ENCODE peak calls at places on chromosomes 1 and 21, in nine cellular contexts. H is HCT116, P is fibroblast of lung, U is spleen, O is cardiac muscle cell, N is lung, A is IMR-90, L is tibial nerve, E is adrenal gland. S is an unnamed sample.

GRCh38 chr1:67679691-67680090 is 5.3 kb upstream of the GADD45A start:
- DNase-seq in H (no peak), P (peak; percentile 61), U (no peak), O (no peak), N (no peak), A (peak; percentile 48), L (no peak), E (no peak), S (no peak)

GRCh38 chr1:183417691-183418491 is at the start of gene NMNAT2:
- DNase-seq in H (no peak), P (peak; percentile 23), U (no peak), O (peak; percentile 53), N (no peak), A (peak; percentile 25), L (no peak), E (peak; percentile 19), S (peak; percentile 53)

GRCh38 chr1:26959722-26960624 is at the start of gene KDF1:
- DNase-seq in H (peak; percentile 61), P (no peak), U (peak; percentile 90), O (no peak), N (peak; percentile 79), A (no peak), L (no peak), E (no peak), S (peak; percentile 62)

GRCh38 chr1:227058321-227058751 is 118.2 kb downstream of the COQ8A start:
- DNase-seq in H (no peak), P (peak; percentile 85), U (no peak), O (peak; percentile 72), N (no peak), A (peak; percentile 80), L (no peak), E (no peak), S (no peak)

GRCh38 chr1:201826830-201827229 is 2.1 kb upstream of the IPO9 start:
- DNase-seq in H (no peak), P (peak; percentile 44), U (no peak), O (peak; percentile 40), N (no peak), A (peak; percentile 24), L (no peak), E (no peak), S (peak; percentile 35)

GRCh38 chr21:16116798-16117197 is 387.0 kb downstream of the USP25 start:
- DNase-seq in H (no peak), P (peak; percentile 89), U (no peak), O (peak; percentile 45), N (no peak), A (peak; percentile 77), L (no peak), E (no peak), S (no peak)

GRCh38 chr1:54805466-54805865 is 4.3 kb upstream of the TTC22 start:
- DNase-seq in H (no peak), P (no peak), U (no peak), O (no peak), N (no peak), A (no peak), L (no peak), E (no peak), S (no peak)

GRCh38 chr1:236534164-236534651 is 10.4 kb downstream of the LGALS8 start:
- DNase-seq in H (no peak), P (peak; percentile 84), U (no peak), O (peak; percentile 44), N (no peak), A (peak; percentile 78), L (no peak), E (no peak), S (no peak)

GRCh38 chr1:161020573-161021167 is at the start of gene F11R:
- DNase-seq in H (no peak), P (no peak), U (peak; percentile 87), O (peak; percentile 53), N (peak; percentile 61), A (no peak), L (no peak), E (peak; percentile 60), S (peak; percentile 80)

GRCh38 chr1:20355828-20356735 is 65.4 kb downstream of the VWA5B1 start:
- DNase-seq in H (no peak), P (no peak), U (peak; percentile 41), O (no peak), N (no peak), A (no peak), L (no peak), E (no peak), S (no peak)

GRCh38 chr1:113507552-113508214 is 117.4 kb downstream of the MAGI3 start:
- DNase-seq in H (no peak), P (no peak), U (no peak), O (no peak), N (no peak), A (no peak), L (no peak), E (no peak), S (no peak)
- H3K27ac ChIP-seq in H (no peak overlapping the region), P (no peak overlapping the region), U (no peak overlapping the region), O (no peak overlapping the region), N (no peak overlapping the region), A (no peak overlapping the region), L (no peak overlapping the region), E (no peak overlapping the region), S (no peak overlapping the region)

GRCh38 chr1:109874445-109874844 is 36.2 kb upstream of the CSF1 start:
- DNase-seq in H (no peak), P (no peak), U (no peak), O (no peak), N (no peak), A (no peak), L (no peak), E (no peak), S (no peak)

GRCh38 chr1:109877320-109877771 is 33.3 kb upstream of the CSF1 start:
- DNase-seq in H (no peak), P (peak; percentile 93), U (no peak), O (peak; percentile 96), N (peak; percentile 70), A (peak; percentile 94), L (peak; percentile 62), E (peak; percentile 69), S (peak; percentile 25)

GRCh38 chr1:109875874-109876273 is 34.8 kb upstream of the CSF1 start:
- DNase-seq in H (no peak), P (no peak), U (no peak), O (no peak), N (no peak), A (no peak), L (no peak), E (no peak), S (no peak)

GRCh38 chr1:109876617-109877319 is 33.9 kb upstream of the CSF1 start:
- DNase-seq in H (no peak), P (peak; percentile 59), U (no peak), O (peak; percentile 69), N (no peak), A (peak; percentile 38), L (no peak), E (no peak), S (no peak)

DNA sequence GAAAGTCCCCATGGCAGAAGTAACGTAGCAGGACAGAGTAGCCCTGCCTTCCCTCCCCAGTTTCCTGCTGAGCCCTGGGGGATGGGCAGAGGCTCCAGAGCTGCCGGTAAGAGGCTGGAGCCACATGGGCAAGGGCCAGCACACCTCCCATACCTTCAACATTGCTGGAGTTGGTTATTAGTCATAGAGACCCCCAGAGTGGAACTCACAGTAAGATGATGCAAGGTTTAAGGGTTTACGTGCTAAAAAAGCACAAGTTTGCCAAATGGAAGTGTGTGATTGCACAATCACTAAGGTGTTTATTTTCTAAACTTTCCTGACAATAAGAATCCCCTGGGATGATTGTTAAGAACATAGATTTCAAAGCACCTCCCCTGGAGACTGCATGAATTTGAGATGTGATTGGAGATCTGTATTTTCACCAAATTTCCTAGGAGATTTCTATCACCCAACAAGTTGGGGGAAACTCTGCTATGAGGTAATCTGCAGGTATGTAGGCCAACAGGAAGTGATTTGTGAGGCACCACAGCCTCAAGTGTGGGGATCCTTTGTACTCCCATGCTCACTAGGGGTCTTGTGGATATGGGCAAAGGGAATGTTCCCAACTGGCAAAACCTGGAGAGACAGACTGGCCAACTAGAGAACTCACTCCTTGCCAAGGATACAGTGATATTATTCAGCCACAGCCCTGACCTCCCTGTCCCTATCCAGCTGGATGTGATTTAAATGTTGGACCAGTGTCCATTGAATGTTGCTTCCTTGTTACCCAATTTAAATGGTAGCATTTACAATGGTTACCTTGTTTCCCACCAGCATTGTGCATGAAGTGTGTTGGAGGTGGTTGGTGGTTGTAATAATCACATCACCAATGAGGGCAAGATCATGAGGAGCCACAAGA is 37.1 kb upstream of the CSF1 start:
- DNase-seq in H (no peak), P (peak; percentile 62), U (no peak), O (peak; percentile 73), N (no peak), A (peak; percentile 29), L (peak; percentile 44), E (no peak), S (no peak)
- H3K27ac ChIP-seq in H (no peak overlapping the region), P (no peak overlapping the region), U (no peak overlapping the region), O (no peak overlapping the region), N (no peak overlapping the region), A (peak overlapping the region; percentile 31), L (no peak overlapping the region), E (peak overlapping the region; percentile 17), S (no peak overlapping the region)

DNA sequence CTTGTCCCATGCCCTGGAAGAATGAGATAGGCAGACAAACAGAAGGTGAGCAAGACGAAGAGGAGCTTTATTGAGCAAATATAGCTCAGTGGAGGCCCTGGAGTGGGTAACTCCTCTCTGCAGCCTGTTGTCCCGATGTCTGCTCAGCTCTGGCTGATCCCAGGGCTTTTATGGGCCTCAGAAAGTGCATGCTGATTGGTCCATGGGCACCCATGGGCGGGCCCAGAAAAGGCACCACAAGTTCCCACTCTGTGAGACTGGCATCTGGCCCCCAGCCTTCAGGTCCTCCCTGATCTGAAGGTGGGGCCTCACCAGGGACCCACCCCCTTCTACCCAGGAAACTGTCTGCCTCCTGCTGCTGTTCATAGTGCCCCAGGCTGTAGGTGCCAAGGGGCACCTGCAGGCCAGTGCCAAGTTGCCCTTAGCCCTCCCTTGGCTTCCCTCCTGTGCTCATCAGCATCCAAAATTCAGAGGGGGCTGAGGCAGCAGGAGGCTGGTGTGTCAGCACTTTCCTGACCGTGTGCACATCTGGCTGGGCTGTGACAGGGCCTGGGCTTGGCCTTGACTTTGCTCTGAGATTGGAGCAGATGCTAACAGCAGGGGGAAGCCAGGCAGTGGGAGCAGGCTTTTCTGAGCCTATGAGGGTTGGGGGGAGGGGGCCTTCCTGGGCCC is 35.4 kb downstream of the ACTL8 start:
- DNase-seq in H (no peak), P (no peak), U (no peak), O (no peak), N (no peak), A (no peak), L (no peak), E (no peak), S (no peak)
- H3K27ac ChIP-seq in H (no peak overlapping the region), P (no peak overlapping the region), U (no peak overlapping the region), O (no peak overlapping the region), N (no peak overlapping the region), A (no peak overlapping the region), L (no peak overlapping the region), E (no peak overlapping the region), S (no peak overlapping the region)

GRCh38 chr1:9196129-9197040 is 38.2 kb upstream of the H6PD start:
- DNase-seq in H (no peak), P (peak; percentile 87), U (peak; percentile 85), O (peak; percentile 94), N (peak; percentile 77), A (peak; percentile 94), L (peak; percentile 96), E (peak; percentile 91), S (peak; percentile 92)
- H3K27ac ChIP-seq in H (no peak overlapping the region), P (peak overlapping the region; percentile 57), U (peak overlapping the region; percentile 28), O (no peak overlapping the region), N (peak overlapping the region; percentile 23), A (peak overlapping the region; percentile 71), L (peak overlapping the region; percentile 43), E (peak overlapping the region; percentile 95), S (peak overlapping the region; percentile 95)

S was measured in WERI-Rb-1.